ENCODE peak calls at places on chromosomes 3 and 15, in eight cellular contexts. M, R, D, C, V, Q, G and K are unnamed samples.

GRCh38 chr3:174439621-174440349 is 419.3 kb upstream of the NAALADL2 start:
- DNase-seq in M (no peak), R (no peak), D (peak; percentile 65), C (peak; percentile 90), V (no peak), Q (peak; percentile 97), G (peak; percentile 72), K (no peak)

GRCh38 chr15:82621970-82622369 is 25.2 kb downstream of the CPEB1 start:
- DNase-seq in M (no peak), R (no peak), D (no peak), C (peak; percentile 16), V (no peak), Q (no peak), G (peak; percentile 4), K (no peak)

GRCh38 chr15:99264125-99264524 is 12.8 kb downstream of the LRRC28 start:
- DNase-seq in M (no peak), R (no peak), D (no peak), C (no peak), V (no peak), Q (no peak), G (no peak), K (no peak)

GRCh38 chr3:120433662-120434331 is 17.0 kb downstream of the FSTL1 start:
- DNase-seq in M (no peak), R (no peak), D (no peak), C (no peak), V (no peak), Q (no peak), G (no peak), K (no peak)

GRCh38 chr15:69388259-69388658 is 25.9 kb upstream of the KIF23 start:
- DNase-seq in M (no peak), R (peak; percentile 18), D (no peak), C (peak; percentile 35), V (no peak), Q (no peak), G (peak; percentile 67), K (no peak)

GRCh38 chr15:99452728-99453643 is 112.8 kb upstream of the MEF2A start:
- DNase-seq in M (no peak), R (peak; percentile 63), D (peak; percentile 87), C (no peak), V (peak; percentile 27), Q (no peak), G (peak; percentile 53), K (no peak)

GRCh38 chr3:15279671-15280402 is 52.5 kb downstream of the SH3BP5 start:
- DNase-seq in M (no peak), R (no peak), D (no peak), C (no peak), V (no peak), Q (no peak), G (no peak), K (no peak)

GRCh38 chr3:43288850-43289249 is 2.5 kb downstream of the SNRK start:
- DNase-seq in M (no peak), R (no peak), D (no peak), C (no peak), V (no peak), Q (no peak), G (no peak), K (no peak)

GRCh38 chr15:64146041-64146440 is 5.5 kb upstream of the SNX22 start:
- DNase-seq in M (no peak), R (no peak), D (no peak), C (no peak), V (no peak), Q (no peak), G (no peak), K (no peak)

GRCh38 chr3:170542704-170543103 is 43.2 kb downstream of the SLC7A14 start:
- DNase-seq in M (no peak), R (no peak), D (no peak), C (no peak), V (no peak), Q (no peak), G (peak; percentile 35), K (no peak)

GRCh38 chr15:78438595-78439285 is 724 bp downstream of the IREB2 start:
- DNase-seq in M (peak; percentile 39), R (no peak), D (peak; percentile 46), C (peak; percentile 16), V (peak; percentile 76), Q (no peak), G (peak; percentile 26), K (peak; percentile 61)

GRCh38 chr3:73523661-73524060 is 101.1 kb downstream of the PDZRN3 start:
- DNase-seq in M (no peak), R (no peak), D (no peak), C (no peak), V (no peak), Q (no peak), G (no peak), K (no peak)

GRCh38 chr3:98013428-98014349 is 21.4 kb downstream of the GABRR3 start:
- DNase-seq in M (no peak), R (no peak), D (no peak), C (no peak), V (no peak), Q (no peak), G (no peak), K (no peak)

GRCh38 chr3:126344380-126345041 is 12.7 kb downstream of the KLF15 start:
- DNase-seq in M (no peak), R (no peak), D (no peak), C (no peak), V (no peak), Q (no peak), G (no peak), K (no peak)

GRCh38 chr15:99732268-99732641 is 982 bp downstream of the LYSMD4 start:
- DNase-seq in M (no peak), R (no peak), D (no peak), C (no peak), V (no peak), Q (no peak), G (peak; percentile 14), K (no peak)

GRCh38 chr3:195584543-195584870 is 767 bp upstream of the APOD start:
- DNase-seq in M (no peak), R (no peak), D (no peak), C (no peak), V (no peak), Q (no peak), G (no peak), K (no peak)